ENCODE peak calls at places on chromosomes 12 and 14, in nine cellular contexts. One of them, this sample, is unnamed.

GRCh38 chr14:104724981-104725771 is 1.1 kb downstream of the ADSS1 start:
- DNase-seq in thoracic aorta: no peak
- DNase-seq in AG04450: no peak
- DNase-seq in endothelial cell of umbilical vein: no peak
- DNase-seq in IMR-90: no peak
- DNase-seq in CD4-positive, alpha-beta T cell: no peak
- DNase-seq in MM.1S: no peak
- DNase-seq in Panc1: no peak
- DNase-seq in tibial artery: peak; percentile 58
- DNase-seq in this sample: no peak

GRCh38 chr14:23137221-23138172 is 18.4 kb upstream of the CEBPE start:
- DNase-seq in thoracic aorta: no peak
- DNase-seq in AG04450: no peak
- DNase-seq in endothelial cell of umbilical vein: no peak
- DNase-seq in IMR-90: no peak
- DNase-seq in CD4-positive, alpha-beta T cell: no peak
- DNase-seq in MM.1S: no peak
- DNase-seq in Panc1: no peak
- DNase-seq in tibial artery: no peak
- DNase-seq in this sample: no peak

GRCh38 chr12:56261503-56262230 is 3.5 kb upstream of the ANKRD52 start:
- DNase-seq in thoracic aorta: no peak
- DNase-seq in AG04450: no peak
- DNase-seq in endothelial cell of umbilical vein: no peak
- DNase-seq in IMR-90: peak; percentile 71
- DNase-seq in CD4-positive, alpha-beta T cell: no peak
- DNase-seq in MM.1S: no peak
- DNase-seq in Panc1: peak; percentile 75
- DNase-seq in tibial artery: no peak
- DNase-seq in this sample: no peak

GRCh38 chr12:5584776-5585560 is 153.1 kb downstream of the NTF3 start:
- DNase-seq in thoracic aorta: no peak
- DNase-seq in AG04450: no peak
- DNase-seq in endothelial cell of umbilical vein: peak; percentile 48
- DNase-seq in IMR-90: no peak
- DNase-seq in CD4-positive, alpha-beta T cell: no peak
- DNase-seq in MM.1S: no peak
- DNase-seq in Panc1: no peak
- DNase-seq in tibial artery: no peak
- DNase-seq in this sample: no peak

GRCh38 chr12:123384994-123385376 is 1.1 kb downstream of the KMT5A start:
- DNase-seq in thoracic aorta: no peak
- DNase-seq in AG04450: no peak
- DNase-seq in endothelial cell of umbilical vein: peak; percentile 9
- DNase-seq in IMR-90: peak; percentile 63
- DNase-seq in CD4-positive, alpha-beta T cell: no peak
- DNase-seq in MM.1S: no peak
- DNase-seq in Panc1: no peak
- DNase-seq in tibial artery: no peak
- DNase-seq in this sample: no peak

GRCh38 chr14:71296184-71296583 is 388.9 kb downstream of the PCNX1 start:
- DNase-seq in thoracic aorta: no peak
- DNase-seq in AG04450: no peak
- DNase-seq in endothelial cell of umbilical vein: no peak
- DNase-seq in IMR-90: no peak
- DNase-seq in CD4-positive, alpha-beta T cell: no peak
- DNase-seq in MM.1S: no peak
- DNase-seq in Panc1: no peak
- DNase-seq in tibial artery: no peak
- DNase-seq in this sample: no peak

GRCh38 chr14:58315606-58316005 is 17.3 kb downstream of the ARID4A start:
- DNase-seq in thoracic aorta: no peak
- DNase-seq in AG04450: no peak
- DNase-seq in endothelial cell of umbilical vein: no peak
- DNase-seq in IMR-90: peak; percentile 2
- DNase-seq in CD4-positive, alpha-beta T cell: no peak
- DNase-seq in MM.1S: no peak
- DNase-seq in Panc1: no peak
- DNase-seq in tibial artery: no peak
- DNase-seq in this sample: no peak

GRCh38 chr12:121248611-121249010 is 38.7 kb downstream of the P2RX4 start:
- DNase-seq in thoracic aorta: no peak
- DNase-seq in AG04450: no peak
- DNase-seq in endothelial cell of umbilical vein: no peak
- DNase-seq in IMR-90: no peak
- DNase-seq in CD4-positive, alpha-beta T cell: no peak
- DNase-seq in MM.1S: peak; percentile 16
- DNase-seq in Panc1: no peak
- DNase-seq in tibial artery: no peak
- DNase-seq in this sample: no peak

GRCh38 chr12:114713466-114714215 is 29.7 kb upstream of the TBX3 start:
- DNase-seq in thoracic aorta: no peak
- DNase-seq in AG04450: no peak
- DNase-seq in endothelial cell of umbilical vein: no peak
- DNase-seq in IMR-90: no peak
- DNase-seq in CD4-positive, alpha-beta T cell: no peak
- DNase-seq in MM.1S: no peak
- DNase-seq in Panc1: no peak
- DNase-seq in tibial artery: no peak
- DNase-seq in this sample: no peak

GRCh38 chr12:49800421-49801140 is 27.6 kb downstream of the NCKAP5L start:
- DNase-seq in thoracic aorta: no peak
- DNase-seq in AG04450: no peak
- DNase-seq in endothelial cell of umbilical vein: no peak
- DNase-seq in IMR-90: no peak
- DNase-seq in CD4-positive, alpha-beta T cell: no peak
- DNase-seq in MM.1S: no peak
- DNase-seq in Panc1: no peak
- DNase-seq in tibial artery: no peak
- DNase-seq in this sample: no peak

GRCh38 chr12:67382206-67382871 is 113.2 kb downstream of the CAND1 start:
- DNase-seq in thoracic aorta: no peak
- DNase-seq in AG04450: no peak
- DNase-seq in endothelial cell of umbilical vein: no peak
- DNase-seq in IMR-90: peak; percentile 21
- DNase-seq in CD4-positive, alpha-beta T cell: no peak
- DNase-seq in MM.1S: no peak
- DNase-seq in Panc1: no peak
- DNase-seq in tibial artery: no peak
- DNase-seq in this sample: no peak

GRCh38 chr12:78167510-78167909 is 336.8 kb downstream of the NAV3 start:
- DNase-seq in thoracic aorta: no peak
- DNase-seq in AG04450: no peak
- DNase-seq in endothelial cell of umbilical vein: no peak
- DNase-seq in IMR-90: no peak
- DNase-seq in CD4-positive, alpha-beta T cell: no peak
- DNase-seq in MM.1S: no peak
- DNase-seq in Panc1: no peak
- DNase-seq in tibial artery: no peak
- DNase-seq in this sample: no peak

GRCh38 chr12:12534134-12534866 is 28.4 kb downstream of the DUSP16 start:
- DNase-seq in thoracic aorta: no peak
- DNase-seq in AG04450: no peak
- DNase-seq in endothelial cell of umbilical vein: no peak
- DNase-seq in IMR-90: no peak
- DNase-seq in CD4-positive, alpha-beta T cell: no peak
- DNase-seq in MM.1S: no peak
- DNase-seq in Panc1: no peak
- DNase-seq in tibial artery: no peak
- DNase-seq in this sample: no peak
- TF ChIP-seq CTCF in thoracic aorta: no peak
- TF ChIP-seq CTCF in AG04450: no peak
- TF ChIP-seq CTCF in endothelial cell of umbilical vein: no peak
- TF ChIP-seq CTCF in IMR-90: no peak
- TF ChIP-seq CTCF in CD4-positive, alpha-beta T cell: no peak
- TF ChIP-seq CTCF in MM.1S: no peak
- TF ChIP-seq CTCF in Panc1: no peak
- TF ChIP-seq CTCF in tibial artery: no peak
- TF ChIP-seq CTCF in this sample: no peak

GRCh38 chr12:132355742-132356681 is 26.6 kb upstream of the GALNT9 start:
- DNase-seq in thoracic aorta: no peak
- DNase-seq in AG04450: no peak
- DNase-seq in endothelial cell of umbilical vein: no peak
- DNase-seq in IMR-90: no peak
- DNase-seq in CD4-positive, alpha-beta T cell: no peak
- DNase-seq in MM.1S: no peak
- DNase-seq in Panc1: no peak
- DNase-seq in tibial artery: no peak
- DNase-seq in this sample: no peak
- H3K9me3 ChIP-seq in thoracic aorta: no peaks in the 10 kb centered on the region
- H3K9me3 ChIP-seq in AG04450: peaks cover 99% of the 10 kb centered on the region
- H3K9me3 ChIP-seq in endothelial cell of umbilical vein: no peaks in the 10 kb centered on the region
- H3K9me3 ChIP-seq in IMR-90: peaks cover 33% of the 10 kb centered on the region
- H3K9me3 ChIP-seq in CD4-positive, alpha-beta T cell: no peaks in the 10 kb centered on the region
- H3K9me3 ChIP-seq in MM.1S: no peaks in the 10 kb centered on the region
- H3K9me3 ChIP-seq in Panc1: no peaks in the 10 kb centered on the region
- H3K9me3 ChIP-seq in tibial artery: peaks cover 6% of the 10 kb centered on the region
- H3K9me3 ChIP-seq in this sample: no peaks in the 10 kb centered on the region

GRCh38 chr14:36664322-36665193 is 2.9 kb downstream of the PAX9 start:
- DNase-seq in thoracic aorta: no peak
- DNase-seq in AG04450: no peak
- DNase-seq in endothelial cell of umbilical vein: no peak
- DNase-seq in IMR-90: no peak
- DNase-seq in CD4-positive, alpha-beta T cell: no peak
- DNase-seq in MM.1S: no peak
- DNase-seq in Panc1: no peak
- DNase-seq in tibial artery: no peak
- DNase-seq in this sample: no peak

GRCh38 chr14:36661506-36662257 is at the start of gene PAX9:
- DNase-seq in thoracic aorta: no peak
- DNase-seq in AG04450: no peak
- DNase-seq in endothelial cell of umbilical vein: peak; percentile 70
- DNase-seq in IMR-90: peak; percentile 41
- DNase-seq in CD4-positive, alpha-beta T cell: no peak
- DNase-seq in MM.1S: peak; percentile 82
- DNase-seq in Panc1: peak; percentile 74
- DNase-seq in tibial artery: peak; percentile 77
- DNase-seq in this sample: no peak

GRCh38 chr14:36662258-36662542 is 540 bp downstream of the PAX9 start:
- DNase-seq in thoracic aorta: no peak
- DNase-seq in AG04450: no peak
- DNase-seq in endothelial cell of umbilical vein: no peak
- DNase-seq in IMR-90: no peak
- DNase-seq in CD4-positive, alpha-beta T cell: no peak
- DNase-seq in MM.1S: no peak
- DNase-seq in Panc1: no peak
- DNase-seq in tibial artery: no peak
- DNase-seq in this sample: no peak

GRCh38 chr14:36662543-36663403 is 1.1 kb downstream of the PAX9 start:
- DNase-seq in thoracic aorta: no peak
- DNase-seq in AG04450: no peak
- DNase-seq in endothelial cell of umbilical vein: no peak
- DNase-seq in IMR-90: no peak
- DNase-seq in CD4-positive, alpha-beta T cell: no peak
- DNase-seq in MM.1S: no peak
- DNase-seq in Panc1: no peak
- DNase-seq in tibial artery: no peak
- DNase-seq in this sample: no peak

DNA sequence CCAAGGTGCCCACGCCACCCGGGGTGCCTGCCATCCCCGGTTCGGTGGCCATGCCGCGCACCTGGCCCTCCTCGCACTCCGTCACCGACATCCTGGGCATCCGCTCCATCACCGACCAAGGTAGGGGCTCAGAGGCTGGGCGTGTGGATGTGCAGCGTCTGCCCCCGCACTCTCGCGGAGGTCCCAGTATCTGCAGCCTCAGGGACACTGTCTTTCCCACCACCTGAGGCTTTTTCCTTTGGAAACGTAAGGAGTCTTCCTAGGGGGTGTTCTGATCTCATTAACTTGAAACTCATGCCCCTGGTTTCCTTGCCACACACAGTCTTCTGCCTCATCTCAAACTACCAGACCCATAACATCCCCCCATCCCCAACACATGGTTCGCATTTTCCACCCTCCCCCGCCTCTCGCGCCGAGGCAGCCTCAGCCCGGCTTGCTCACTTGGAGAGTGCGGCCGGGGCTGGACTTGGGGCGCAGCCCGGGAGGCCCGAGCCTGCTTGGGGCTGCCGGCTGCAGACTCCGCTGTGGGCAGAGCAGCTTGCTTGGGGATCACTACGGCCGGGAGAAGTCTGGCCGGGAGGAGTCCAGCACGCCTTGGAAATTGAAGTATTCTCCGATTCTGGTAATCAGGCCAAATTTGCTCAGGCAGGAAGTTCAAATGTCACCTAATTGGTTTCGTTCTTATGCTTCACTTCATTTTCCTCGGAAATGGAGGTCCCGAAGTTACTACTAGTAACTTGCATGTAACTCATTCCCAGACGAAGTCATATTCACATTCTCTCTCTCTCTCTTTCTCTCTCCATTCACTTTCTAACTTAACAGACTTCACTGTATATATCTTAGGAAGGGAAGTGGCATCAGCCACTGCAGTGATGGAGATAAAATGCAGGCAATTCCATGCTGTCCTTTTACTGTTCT is 2.0 kb downstream of the PAX9 start:
- DNase-seq in thoracic aorta: no peak
- DNase-seq in AG04450: no peak
- DNase-seq in endothelial cell of umbilical vein: no peak
- DNase-seq in IMR-90: no peak
- DNase-seq in CD4-positive, alpha-beta T cell: no peak
- DNase-seq in MM.1S: no peak
- DNase-seq in Panc1: no peak
- DNase-seq in tibial artery: no peak
- DNase-seq in this sample: no peak
- H3K27me3 ChIP-seq in thoracic aorta: peaks cover 23% of the 10 kb centered on the region
- H3K27me3 ChIP-seq in AG04450: peaks cover 88% of the 10 kb centered on the region
- H3K27me3 ChIP-seq in endothelial cell of umbilical vein: peaks cover 96% of the 10 kb centered on the region
- H3K27me3 ChIP-seq in IMR-90: peaks cover 82% of the 10 kb centered on the region
- H3K27me3 ChIP-seq in CD4-positive, alpha-beta T cell: peaks cover 98% of the 10 kb centered on the region
- H3K27me3 ChIP-seq in MM.1S: no peaks in the 10 kb centered on the region
- H3K27me3 ChIP-seq in Panc1: no peaks in the 10 kb centered on the region
- H3K27me3 ChIP-seq in tibial artery: peaks cover 12% of the 10 kb centered on the region
- H3K27me3 ChIP-seq in this sample: peaks cover 78% of the 10 kb centered on the region

DNA sequence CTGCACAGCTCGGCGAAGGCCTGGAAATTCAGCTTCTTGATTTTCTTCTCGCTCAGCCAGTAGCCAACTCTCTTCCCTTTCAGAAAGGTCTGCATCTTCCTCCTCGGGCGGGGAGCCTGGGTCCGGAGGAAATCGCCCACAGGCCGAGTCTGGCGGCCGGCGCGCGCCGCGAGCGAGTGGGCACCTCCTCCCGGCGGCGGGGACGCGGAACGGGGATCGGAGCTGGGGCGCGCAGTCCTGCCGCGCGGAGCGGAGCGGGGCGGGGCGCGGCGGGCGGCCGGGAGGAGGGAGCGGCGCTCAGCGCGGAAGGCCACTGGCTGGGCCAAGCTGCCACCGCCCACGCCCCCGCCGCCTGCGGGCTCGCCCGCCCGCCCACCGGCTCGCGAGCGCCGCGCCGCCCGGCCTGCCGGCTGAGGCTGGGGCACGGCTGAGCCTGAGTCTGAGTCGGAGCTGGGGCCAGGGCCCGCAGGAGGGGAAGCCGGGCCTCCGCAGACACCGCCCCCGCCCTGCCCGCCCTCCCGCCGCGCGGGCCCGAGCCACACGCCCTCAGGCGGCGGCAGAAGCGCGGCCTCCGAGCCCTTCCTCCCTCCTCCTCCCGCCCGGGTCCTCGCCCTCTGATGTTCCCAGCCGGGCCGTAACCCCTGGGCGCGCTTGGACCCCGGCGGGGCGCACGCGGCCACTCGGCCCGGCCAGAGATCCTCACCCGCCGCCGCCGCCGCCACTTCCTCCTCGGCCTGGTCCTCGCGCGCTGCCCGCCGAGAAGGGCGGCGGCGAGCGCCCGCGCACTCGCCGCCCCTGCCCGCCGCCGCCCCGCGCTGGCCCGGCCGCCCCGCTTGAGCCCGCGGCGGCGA is 431 bp downstream of the ITPK1 start:
- DNase-seq in thoracic aorta: peak; percentile 34
- DNase-seq in AG04450: no peak
- DNase-seq in endothelial cell of umbilical vein: peak; percentile 83
- DNase-seq in IMR-90: peak; percentile 78
- DNase-seq in CD4-positive, alpha-beta T cell: peak; percentile 82
- DNase-seq in MM.1S: peak; percentile 74
- DNase-seq in Panc1: no peak
- DNase-seq in tibial artery: peak; percentile 77
- DNase-seq in this sample: peak; percentile 77
- TF ChIP-seq CTCF in thoracic aorta: no peak
- TF ChIP-seq CTCF in AG04450: no peak
- TF ChIP-seq CTCF in endothelial cell of umbilical vein: no peak
- TF ChIP-seq CTCF in IMR-90: no peak
- TF ChIP-seq CTCF in CD4-positive, alpha-beta T cell: no peak
- TF ChIP-seq CTCF in MM.1S: no peak
- TF ChIP-seq CTCF in Panc1: no peak
- TF ChIP-seq CTCF in tibial artery: no peak
- TF ChIP-seq CTCF in this sample: peak; percentile 7

This sample was measured in right atrium auricular region.